ENCODE peak calls at places on chromosomes 2 and 18, in seven cellular contexts. H is left ventricle myocardium inferior, B is upper lobe of right lung, I is fibroblast of pulmonary artery, P is IMR-90, J is dorsolateral prefrontal cortex, Z is A549. O is an unnamed sample.

GRCh38 chr18:23735021-23735464 is 45.8 kb downstream of the LAMA3 start:
- DNase-seq in H (no peak), B (no peak), I (peak; percentile 75), P (no peak), J (no peak), Z (no peak), O (peak; percentile 82)

GRCh38 chr2:43133336-43133707 is 93.1 kb downstream of the ZFP36L2 start:
- DNase-seq in H (no peak), B (no peak), I (no peak), P (no peak), J (no peak), Z (no peak), O (no peak)

GRCh38 chr18:9658111-9658641 is 43.8 kb upstream of the PPP4R1 start:
- DNase-seq in H (no peak), B (no peak), I (no peak), P (no peak), J (no peak), Z (no peak), O (no peak)

GRCh38 chr2:160747771-160748170 is 254.2 kb upstream of the RBMS1 start:
- DNase-seq in H (no peak), B (no peak), I (peak; percentile 64), P (peak; percentile 62), J (no peak), Z (peak; percentile 13), O (peak; percentile 63)

GRCh38 chr2:236859896-236860295 is 225.8 kb upstream of the COPS8 start:
- DNase-seq in H (no peak), B (no peak), I (no peak), P (no peak), J (no peak), Z (no peak), O (no peak)

GRCh38 chr2:171514908-171515582 is 7.2 kb upstream of the CYBRD1 start:
- DNase-seq in H (no peak), B (no peak), I (no peak), P (no peak), J (no peak), Z (no peak), O (no peak)

GRCh38 chr2:237686659-237687136 is 59.3 kb downstream of the LRRFIP1 start:
- DNase-seq in H (peak; percentile 30), B (peak; percentile 79), I (peak; percentile 61), P (peak; percentile 43), J (no peak), Z (no peak), O (peak; percentile 45)

GRCh38 chr2:162244559-162245031 is 1.4 kb upstream of the FAP start:
- DNase-seq in H (no peak), B (peak; percentile 71), I (peak; percentile 93), P (peak; percentile 93), J (no peak), Z (no peak), O (peak; percentile 90)

GRCh38 chr18:10377956-10378355 is 76.5 kb upstream of the APCDD1 start:
- DNase-seq in H (no peak), B (no peak), I (no peak), P (peak; percentile 88), J (no peak), Z (no peak), O (no peak)

GRCh38 chr2:227154976-227155375 is 9.0 kb downstream of the COL4A4 start:
- DNase-seq in H (peak; percentile 78), B (no peak), I (peak; percentile 72), P (peak; percentile 28), J (no peak), Z (no peak), O (peak; percentile 92)

GRCh38 chr2:201021914-201022313 is 49.6 kb downstream of the HYCC2 start:
- DNase-seq in H (no peak), B (no peak), I (no peak), P (no peak), J (no peak), Z (no peak), O (peak; percentile 18)

GRCh38 chr2:37776487-37776886 is 105.0 kb upstream of the CDC42EP3 start:
- DNase-seq in H (no peak), B (no peak), I (peak; percentile 88), P (peak; percentile 93), J (no peak), Z (peak; percentile 60), O (peak; percentile 81)

GRCh38 chr2:132608222-132608795 is 61.7 kb downstream of the LYPD1 start:
- DNase-seq in H (no peak), B (no peak), I (no peak), P (no peak), J (no peak), Z (no peak), O (no peak)

GRCh38 chr2:180208841-180209240 is 201.7 kb upstream of the CWC22 start:
- DNase-seq in H (no peak), B (no peak), I (peak; percentile 68), P (peak; percentile 62), J (no peak), Z (no peak), O (peak; percentile 81)

GRCh38 chr2:10080536-10081304 is 509 bp upstream of the CYS1 start:
- DNase-seq in H (no peak), B (no peak), I (no peak), P (no peak), J (no peak), Z (no peak), O (peak; percentile 28)

GRCh38 chr18:9627642-9628041 is 13.3 kb upstream of the PPP4R1 start:
- DNase-seq in H (no peak), B (no peak), I (peak; percentile 75), P (peak; percentile 65), J (no peak), Z (no peak), O (peak; percentile 76)

GRCh38 chr2:239275871-239276812 is 124.7 kb downstream of the HDAC4 start:
- DNase-seq in H (peak; percentile 71), B (peak; percentile 67), I (peak; percentile 26), P (no peak), J (peak; percentile 64), Z (no peak), O (no peak)

GRCh38 chr2:43294973-43295603 is 68.7 kb upstream of the ZFP36L2 start:
- DNase-seq in H (no peak), B (no peak), I (no peak), P (no peak), J (no peak), Z (no peak), O (no peak)

GRCh38 chr2:166413255-166413654 is 37.5 kb upstream of the SCN9A start:
- DNase-seq in H (no peak), B (no peak), I (peak; percentile 4), P (peak; percentile 69), J (no peak), Z (no peak), O (peak; percentile 14)

GRCh38 chr2:176151199-176152099 is at the start of gene HOXD4:
- DNase-seq in H (no peak), B (no peak), I (no peak), P (no peak), J (no peak), Z (no peak), O (no peak)

GRCh38 chr2:109322111-109322510 is 193.1 kb downstream of the SH3RF3 start:
- DNase-seq in H (peak; percentile 88), B (peak; percentile 76), I (peak; percentile 99), P (peak; percentile 98), J (peak; percentile 84), Z (no peak), O (peak; percentile 97)

GRCh38 chr2:232697807-232698110 is 628 bp downstream of the GIGYF2 start:
- DNase-seq in H (no peak), B (no peak), I (no peak), P (no peak), J (no peak), Z (no peak), O (no peak)

GRCh38 chr2:156321243-156321904 is 11.1 kb downstream of the NR4A2 start:
- DNase-seq in H (no peak), B (no peak), I (peak; percentile 17), P (no peak), J (no peak), Z (no peak), O (no peak)

GRCh38 chr2:156322681-156323211 is 9.8 kb downstream of the NR4A2 start:
- DNase-seq in H (no peak), B (no peak), I (peak; percentile 28), P (no peak), J (no peak), Z (no peak), O (no peak)

GRCh38 chr2:156320491-156320896 is 12.0 kb downstream of the NR4A2 start:
- DNase-seq in H (peak; percentile 47), B (no peak), I (peak; percentile 39), P (peak; percentile 61), J (no peak), Z (no peak), O (peak; percentile 16)

GRCh38 chr2:156323754-156324153 is 8.8 kb downstream of the NR4A2 start:
- DNase-seq in H (no peak), B (no peak), I (peak; percentile 26), P (no peak), J (no peak), Z (no peak), O (no peak)

GRCh38 chr2:156322103-156322671 is 10.3 kb downstream of the NR4A2 start:
- DNase-seq in H (no peak), B (no peak), I (peak; percentile 24), P (no peak), J (no peak), Z (no peak), O (no peak)
- H3K4me3 ChIP-seq in H (peak overlapping the region; percentile 67), B (peak overlapping the region; percentile 20), I (no peak overlapping the region), P (no peak overlapping the region), J (peak overlapping the region; percentile 42), Z (no peak overlapping the region), O (no peak overlapping the region)

DNA sequence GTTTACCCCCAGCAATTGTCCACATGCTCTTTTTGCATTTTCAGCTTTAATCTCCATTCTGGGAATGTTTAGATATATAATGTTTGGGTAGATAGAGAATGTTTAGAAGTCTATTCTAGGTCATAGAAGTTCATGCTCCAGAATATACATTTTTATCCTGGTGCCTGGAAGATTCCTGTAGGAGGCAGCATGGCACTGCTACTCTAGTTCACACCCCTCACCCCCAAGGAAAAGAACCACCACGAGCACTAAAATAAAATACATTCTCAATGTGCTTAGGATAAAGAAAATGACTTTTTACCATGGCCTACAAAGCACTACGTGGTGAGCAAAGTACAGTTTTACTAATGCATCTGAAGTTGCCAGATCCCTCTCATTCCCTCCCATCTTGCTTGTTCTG is 53.8 kb downstream of the MYO1B start:
- DNase-seq in H (no peak), B (no peak), I (no peak), P (peak; percentile 34), J (no peak), Z (no peak), O (peak; percentile 38)
- TF ChIP-seq CTCF in H (peak; percentile 30), B (peak; percentile 19), I (peak; percentile 38), P (peak; percentile 56), J (no peak), Z (no peak), O (peak; percentile 52)

GRCh38 chr2:164055623-164056022 is 319.8 kb upstream of the FIGN start:
- DNase-seq in H (no peak), B (no peak), I (no peak), P (no peak), J (no peak), Z (no peak), O (no peak)
- H3K4me3 ChIP-seq in H (no peak overlapping the region), B (no peak overlapping the region), I (no peak overlapping the region), P (no peak overlapping the region), J (no peak overlapping the region), Z (no peak overlapping the region), O (no peak overlapping the region)

GRCh38 chr2:111669928-111670695 is 213.9 kb downstream of the ANAPC1 start:
- DNase-seq in H (no peak), B (no peak), I (no peak), P (peak; percentile 19), J (no peak), Z (no peak), O (peak; percentile 25)
- TF ChIP-seq CTCF in H (no peak), B (no peak), I (no peak), P (peak; percentile 19), J (no peak), Z (no peak), O (peak; percentile 14)

O was measured in choroid plexus epithelial cell.